ENCODE peak calls at places on chromosomes 1 and 21, in seven cellular contexts. V is NT2/D1, P is neural progenitor cell, O is psoas muscle, H is heart left ventricle, L is right atrium auricular region, F is bronchial epithelial cell. Y is an unnamed sample. For H3K27me3, the result is how much of the 10 kb centered on the place peaks cover.

GRCh38 chr21:34280389-34280795 is 83.4 kb upstream of the KCNE2 start:
- DNase-seq in V (no peak), P (no peak), O (peak), H (peak), L (no peak), F (peak), Y (no peak)

GRCh38 chr1:243558556-243558955 is 291.5 kb downstream of the AKT3 start:
- DNase-seq in V (no peak), P (no peak), O (no peak), H (no peak), L (no peak), F (no peak), Y (no peak)

GRCh38 chr1:13517193-13517812 is 3.5 kb upstream of the LRRC38 start:
- DNase-seq in V (no peak), P (peak), O (no peak), H (no peak), L (no peak), F (peak), Y (no peak)

GRCh38 chr1:33654267-33654832 is 181.9 kb downstream of the ZSCAN20 start:
- DNase-seq in V (peak), P (peak), O (no peak), H (no peak), L (no peak), F (no peak), Y (no peak)

GRCh38 chr1:30362603-30362990 is 360.8 kb downstream of the MATN1 start:
- DNase-seq in V (no peak), P (no peak), O (no peak), H (no peak), L (peak), F (no peak), Y (no peak)

GRCh38 chr1:114695430-114696093 is at the start of gene AMPD1:
- DNase-seq in V (no peak), P (no peak), O (no peak), H (no peak), L (no peak), F (peak), Y (no peak)

GRCh38 chr1:117719004-117719403 is 113.2 kb downstream of the TENT5C start:
- DNase-seq in V (no peak), P (no peak), O (no peak), H (no peak), L (no peak), F (no peak), Y (peak)

GRCh38 chr1:149877211-149877946 is 22.0 kb upstream of the BOLA1 start:
- DNase-seq in V (no peak), P (no peak), O (no peak), H (no peak), L (no peak), F (no peak), Y (no peak)

GRCh38 chr1:215466361-215466760 is 100.7 kb upstream of the KCTD3 start:
- DNase-seq in V (no peak), P (no peak), O (no peak), H (no peak), L (no peak), F (no peak), Y (no peak)

GRCh38 chr1:39116868-39117728 is 87.4 kb upstream of the MACF1 start:
- DNase-seq in V (no peak), P (no peak), O (no peak), H (no peak), L (no peak), F (peak), Y (no peak)

GRCh38 chr1:9399510-9400424 is 107.1 kb downstream of the SPSB1 start:
- DNase-seq in V (no peak), P (no peak), O (peak), H (peak), L (peak), F (no peak), Y (no peak)

GRCh38 chr1:79042539-79042938 is 36.0 kb upstream of the ADGRL4 start:
- DNase-seq in V (no peak), P (no peak), O (no peak), H (no peak), L (no peak), F (no peak), Y (no peak)

GRCh38 chr1:184801503-184801902 is 46.8 kb upstream of the EDEM3 start:
- DNase-seq in V (no peak), P (no peak), O (peak), H (no peak), L (no peak), F (peak), Y (no peak)

GRCh38 chr1:207882692-207883091 is 28.2 kb downstream of the CD34 start:
- DNase-seq in V (no peak), P (no peak), O (no peak), H (no peak), L (no peak), F (no peak), Y (no peak)

GRCh38 chr1:195580988-195581387 is 1027.3 kb downstream of the KCNT2 start:
- DNase-seq in V (no peak), P (no peak), O (no peak), H (no peak), L (no peak), F (no peak), Y (no peak)

GRCh38 chr1:174413632-174414031 is 34.1 kb upstream of the GPR52 start:
- DNase-seq in V (peak), P (peak), O (no peak), H (no peak), L (no peak), F (no peak), Y (no peak)

GRCh38 chr1:233394860-233395717 is 67.6 kb downstream of the MAP3K21 start:
- DNase-seq in V (peak), P (peak), O (no peak), H (no peak), L (no peak), F (peak), Y (no peak)

GRCh38 chr1:29650476-29650875 is 414.2 kb downstream of the PTPRU start:
- DNase-seq in V (no peak), P (no peak), O (no peak), H (no peak), L (peak), F (no peak), Y (no peak)

GRCh38 chr1:185646202-185646683 is 87.9 kb upstream of the HMCN1 start:
- DNase-seq in V (peak), P (peak), O (no peak), H (peak), L (no peak), F (peak), Y (no peak)

GRCh38 chr1:7705048-7705907 is 65.8 kb upstream of the VAMP3 start:
- DNase-seq in V (no peak), P (peak), O (peak), H (no peak), L (no peak), F (no peak), Y (peak)

GRCh38 chr1:6464514-6464836 is 1.5 kb downstream of the TNFRSF25 start:
- DNase-seq in V (no peak), P (no peak), O (no peak), H (peak), L (no peak), F (no peak), Y (no peak)
- H3K27me3 ChIP-seq in V (under half), P (under half), O (under half), H (under half), L (under half), F (under half), Y (under half)

DNA sequence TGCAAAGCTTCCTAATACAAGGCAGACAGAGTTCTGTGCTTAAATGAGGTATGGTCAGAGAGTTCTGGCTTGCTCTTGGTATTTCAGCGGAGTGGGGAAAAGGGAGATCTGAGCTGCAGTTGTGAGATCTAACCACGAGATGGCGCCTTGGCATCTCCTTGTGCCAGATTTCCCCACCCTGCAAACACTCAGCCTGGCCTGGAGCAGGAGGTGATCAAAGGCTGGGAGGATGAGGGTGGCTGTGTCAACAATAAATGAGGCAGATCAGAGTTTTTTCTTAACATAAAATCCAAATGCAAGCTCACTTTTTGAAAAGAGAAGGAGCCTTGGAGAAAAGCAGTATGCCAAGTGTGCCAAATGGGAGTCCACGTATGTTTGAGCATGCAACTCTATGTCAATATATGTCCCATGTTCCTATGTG is 4.1 kb upstream of the TFAP2E start:
- DNase-seq in V (peak), P (peak), O (no peak), H (peak), L (no peak), F (peak), Y (peak)
- H3K27me3 ChIP-seq in V (under half), P (under half), O (under half), H (under half), L (under half), F (under half), Y (under half)

GRCh38 chr21:43829161-43829560 is 35.9 kb upstream of the AGPAT3 start:
- DNase-seq in V (no peak), P (no peak), O (no peak), H (no peak), L (no peak), F (no peak), Y (no peak)

GRCh38 chr21:43825610-43825935 is 36.2 kb downstream of the RRP1 start:
- DNase-seq in V (no peak), P (no peak), O (no peak), H (no peak), L (no peak), F (no peak), Y (no peak)

GRCh38 chr21:43826623-43826974 is 37.2 kb downstream of the RRP1 start:
- DNase-seq in V (no peak), P (no peak), O (no peak), H (no peak), L (no peak), F (no peak), Y (no peak)

GRCh38 chr21:43825936-43826622 is 36.7 kb downstream of the RRP1 start:
- DNase-seq in V (no peak), P (peak), O (peak), H (no peak), L (no peak), F (no peak), Y (no peak)

GRCh38 chr21:43827015-43827611 is 37.7 kb downstream of the RRP1 start:
- DNase-seq in V (no peak), P (no peak), O (peak), H (peak), L (no peak), F (peak), Y (no peak)
- H3K27me3 ChIP-seq in V (under half), P (under half), O (under half), H (under half), L (under half), F (under half), Y (under half)

GRCh38 chr1:17309701-17310640 is 2.0 kb downstream of the PADI4 start:
- DNase-seq in V (no peak), P (no peak), O (no peak), H (no peak), L (no peak), F (peak), Y (no peak)
- H3K27me3 ChIP-seq in V (under half), P (under half), O (under half), H (half or more), L (under half), F (under half), Y (under half)

DNA sequence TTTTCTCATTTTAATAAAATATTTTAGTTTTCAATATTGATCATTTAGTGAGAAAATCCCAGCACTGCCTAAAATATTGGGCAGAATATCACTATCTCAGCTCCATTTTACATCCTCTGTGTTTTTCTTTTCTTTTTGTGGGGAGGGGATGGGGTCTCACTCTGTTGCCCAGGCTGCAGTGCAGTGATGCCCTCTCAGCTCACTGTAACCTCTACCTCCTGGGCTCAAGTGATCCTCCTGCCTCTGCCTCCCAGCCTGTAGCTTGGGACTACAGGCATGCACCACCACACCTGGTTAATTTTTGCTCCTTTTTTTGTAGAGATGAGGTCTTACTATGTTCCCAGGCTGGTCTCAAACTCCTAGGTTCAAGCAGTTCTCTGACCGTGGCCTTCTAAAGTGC is 76.1 kb downstream of the SLC25A24 start:
- DNase-seq in V (no peak), P (no peak), O (no peak), H (no peak), L (no peak), F (no peak), Y (no peak)
- H3K27me3 ChIP-seq in V (under half), P (under half), O (under half), H (under half), L (under half), F (under half), Y (under half)

GRCh38 chr1:246483204-246483933 is 23.7 kb downstream of the SMYD3 start:
- DNase-seq in V (no peak), P (no peak), O (no peak), H (no peak), L (no peak), F (peak), Y (no peak)
- H3K27me3 ChIP-seq in V (under half), P (under half), O (under half), H (under half), L (under half), F (under half), Y (under half)

DNA sequence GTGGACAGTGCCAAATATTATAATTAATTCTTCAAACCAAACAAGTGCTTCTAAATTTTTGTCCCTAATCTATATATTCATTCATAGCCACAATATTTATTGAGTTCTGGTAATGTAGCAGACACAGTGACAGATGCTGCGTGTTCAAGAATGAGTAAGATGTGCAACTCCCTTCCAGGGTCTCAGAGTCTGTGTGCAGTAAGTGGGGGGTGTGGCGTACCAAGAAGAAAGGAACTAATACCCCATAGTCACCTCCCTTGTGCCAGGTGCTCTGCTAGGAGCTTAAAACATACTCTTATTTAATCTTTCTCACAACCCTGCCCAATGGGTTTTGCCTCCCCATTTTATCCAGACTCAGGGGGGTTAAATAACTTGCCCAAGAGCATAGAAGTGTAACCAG is 358.7 kb downstream of the BARHL2 start:
- DNase-seq in V (no peak), P (no peak), O (no peak), H (no peak), L (no peak), F (no peak), Y (no peak)
- H3K27me3 ChIP-seq in V (under half), P (under half), O (under half), H (under half), L (under half), F (under half), Y (under half)

GRCh38 chr1:229431270-229432115 is 2.4 kb downstream of the ACTA1 start:
- DNase-seq in V (no peak), P (no peak), O (no peak), H (no peak), L (no peak), F (no peak), Y (no peak)

GRCh38 chr1:229430761-229431269 is 3.1 kb downstream of the ACTA1 start:
- DNase-seq in V (peak), P (peak), O (peak), H (peak), L (no peak), F (no peak), Y (peak)

GRCh38 chr1:229433364-229434004 is 410 bp downstream of the ACTA1 start:
- DNase-seq in V (no peak), P (no peak), O (no peak), H (no peak), L (no peak), F (no peak), Y (no peak)

GRCh38 chr1:229432905-229433304 is 989 bp downstream of the ACTA1 start:
- DNase-seq in V (no peak), P (no peak), O (no peak), H (no peak), L (no peak), F (no peak), Y (no peak)

GRCh38 chr1:229432116-229432461 is 1.8 kb downstream of the ACTA1 start:
- DNase-seq in V (no peak), P (no peak), O (no peak), H (no peak), L (no peak), F (no peak), Y (no peak)
- H3K27me3 ChIP-seq in V (half or more), P (half or more), O (under half), H (half or more), L (under half), F (under half), Y (half or more)

Y was measured in CD8-positive, alpha-beta memory T cell.